ENCODE peak calls at places on chromosomes 1 and 21, in six cellular contexts. O is iPS DF 6.9, D is cardiac fibroblast, G is BE2C, V is aorta, W is choroid plexus epithelial cell. M is an unnamed sample.

GRCh38 chr1:228515200-228515834 is 28.1 kb downstream of the RNF187 start:
- DNase-seq in O (no peak), D (peak), G (no peak), V (no peak), W (peak), M (peak)

GRCh38 chr1:26526287-26526686 is 3.3 kb upstream of the RPS6KA1 start:
- DNase-seq in O (no peak), D (no peak), G (no peak), V (no peak), W (no peak), M (no peak)

GRCh38 chr1:112515311-112516009 is 6.7 kb downstream of the WNT2B start:
- DNase-seq in O (no peak), D (peak), G (no peak), V (no peak), W (peak), M (peak)

GRCh38 chr1:60171793-60172192 is 98.2 kb upstream of the C1orf87 start:
- DNase-seq in O (no peak), D (peak), G (no peak), V (no peak), W (peak), M (peak)

GRCh38 chr1:72282690-72283203 is 408 bp upstream of the NEGR1 start:
- DNase-seq in O (no peak), D (peak), G (peak), V (peak), W (peak), M (peak)

GRCh38 chr1:43232071-43232470 is 37.7 kb upstream of the TMEM125 start:
- DNase-seq in O (no peak), D (peak), G (no peak), V (no peak), W (peak), M (peak)

GRCh38 chr1:230797376-230798186 is 50.4 kb downstream of the CAPN9 start:
- DNase-seq in O (no peak), D (peak), G (peak), V (peak), W (peak), M (peak)

GRCh38 chr1:29636936-29637335 is 400.6 kb downstream of the PTPRU start:
- DNase-seq in O (no peak), D (no peak), G (no peak), V (no peak), W (no peak), M (no peak)

GRCh38 chr1:171179323-171180227 is 5.5 kb upstream of the FMO2 start:
- DNase-seq in O (no peak), D (peak), G (no peak), V (no peak), W (no peak), M (no peak)

GRCh38 chr1:44670751-44671640 is 3.3 kb downstream of the TMEM53 start:
- DNase-seq in O (no peak), D (no peak), G (no peak), V (no peak), W (no peak), M (no peak)

GRCh38 chr1:75079535-75080290 is 54.5 kb upstream of the LHX8 start:
- DNase-seq in O (no peak), D (no peak), G (peak), V (no peak), W (no peak), M (no peak)

GRCh38 chr1:220371324-220371723 is 99.1 kb upstream of the RAB3GAP2 start:
- DNase-seq in O (peak), D (no peak), G (no peak), V (no peak), W (no peak), M (no peak)

GRCh38 chr1:230581446-230582079 is 60.7 kb upstream of the COG2 start:
- DNase-seq in O (no peak), D (no peak), G (peak), V (no peak), W (peak), M (no peak)

GRCh38 chr1:3752400-3752945 is at the start of gene CCDC27:
- DNase-seq in O (no peak), D (no peak), G (no peak), V (no peak), W (no peak), M (no peak)

GRCh38 chr1:209613351-209614150 is 30.0 kb downstream of the CAMK1G start:
- DNase-seq in O (no peak), D (no peak), G (no peak), V (no peak), W (no peak), M (no peak)

GRCh38 chr1:212613440-212614335 is 5.1 kb downstream of the ATF3 start:
- DNase-seq in O (no peak), D (peak), G (no peak), V (no peak), W (no peak), M (no peak)

GRCh38 chr1:11478571-11479374 is at the start of gene DISP3:
- DNase-seq in O (no peak), D (peak), G (peak), V (peak), W (peak), M (peak)

GRCh38 chr1:159828916-159829634 is 2.4 kb downstream of the SLAMF8 start:
- DNase-seq in O (peak), D (peak), G (peak), V (peak), W (no peak), M (no peak)

GRCh38 chr1:151980287-151981177 is 13.1 kb downstream of the S100A10 start:
- DNase-seq in O (no peak), D (peak), G (no peak), V (peak), W (no peak), M (peak)

GRCh38 chr1:16124377-16125087 is 31.3 kb downstream of the EPHA2 start:
- DNase-seq in O (no peak), D (no peak), G (peak), V (peak), W (no peak), M (no peak)

GRCh38 chr1:17297991-17298390 is 10.0 kb upstream of the PADI4 start:
- DNase-seq in O (no peak), D (no peak), G (no peak), V (no peak), W (no peak), M (no peak)

GRCh38 chr1:37776946-37777516 is 12.1 kb upstream of the EPHA10 start:
- DNase-seq in O (no peak), D (no peak), G (no peak), V (no peak), W (no peak), M (no peak)

GRCh38 chr1:204573563-204573925 is 57.3 kb downstream of the MDM4 start:
- DNase-seq in O (no peak), D (peak), G (no peak), V (no peak), W (peak), M (no peak)

GRCh38 chr1:91098299-91098901 is 76.6 kb upstream of the ZNF644 start:
- DNase-seq in O (no peak), D (no peak), G (no peak), V (no peak), W (no peak), M (no peak)

GRCh38 chr21:31136891-31137290 is 98.6 kb upstream of the KRTAP19-8 start:
- DNase-seq in O (no peak), D (peak), G (peak), V (no peak), W (peak), M (no peak)

GRCh38 chr1:12035306-12035705 is 16.0 kb downstream of the MIIP start:
- DNase-seq in O (no peak), D (no peak), G (no peak), V (no peak), W (no peak), M (no peak)

GRCh38 chr1:3745071-3745470 is 7.2 kb upstream of the CCDC27 start:
- DNase-seq in O (no peak), D (no peak), G (no peak), V (no peak), W (no peak), M (no peak)

GRCh38 chr1:35505911-35506798 is 51.0 kb downstream of the KIAA0319L start:
- DNase-seq in O (no peak), D (peak), G (peak), V (no peak), W (peak), M (peak)

GRCh38 chr21:45477176-45478114 is 64.8 kb downstream of the SLC19A1 start:
- DNase-seq in O (no peak), D (no peak), G (no peak), V (no peak), W (no peak), M (no peak)

GRCh38 chr21:45478816-45479669 is 63.2 kb downstream of the SLC19A1 start:
- DNase-seq in O (no peak), D (no peak), G (no peak), V (no peak), W (no peak), M (no peak)

GRCh38 chr21:45476582-45476981 is 65.7 kb downstream of the SLC19A1 start:
- DNase-seq in O (no peak), D (no peak), G (no peak), V (no peak), W (no peak), M (no peak)

GRCh38 chr21:45479691-45480675 is 62.3 kb downstream of the SLC19A1 start:
- DNase-seq in O (no peak), D (no peak), G (no peak), V (no peak), W (no peak), M (no peak)

GRCh38 chr21:45478115-45478801 is 64.0 kb downstream of the SLC19A1 start:
- DNase-seq in O (peak), D (peak), G (peak), V (peak), W (peak), M (peak)
- H3K4me3 ChIP-seq in O (no peak), D (peak), G (peak), V (no peak), W (peak), M (no peak)

DNA sequence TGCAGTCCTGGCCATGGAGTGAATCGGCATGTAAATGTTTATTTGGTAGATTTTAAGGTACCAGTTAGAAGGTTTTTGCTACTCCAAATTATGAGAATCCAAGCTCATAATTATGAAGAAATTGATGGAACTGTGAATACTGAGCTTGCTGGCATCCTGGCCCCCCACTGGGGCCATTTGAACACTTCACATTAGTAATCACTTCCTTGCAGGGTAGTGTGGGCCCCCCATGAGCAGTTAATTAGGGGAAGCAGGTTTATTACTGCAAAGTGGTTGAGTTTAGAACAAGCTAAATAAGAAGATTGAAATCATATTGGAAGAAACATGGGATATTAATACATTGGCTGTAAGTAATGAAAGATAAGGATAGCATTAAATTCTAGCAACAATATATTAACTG is 86.7 kb downstream of the S1PR1 start:
- DNase-seq in O (no peak), D (no peak), G (no peak), V (no peak), W (no peak), M (no peak)
- H3K4me3 ChIP-seq in O (no peak), D (no peak), G (no peak), V (no peak), W (no peak), M (no peak)

GRCh38 chr1:27868932-27869718 is 3.2 kb upstream of the THEMIS2 start:
- DNase-seq in O (no peak), D (no peak), G (no peak), V (no peak), W (no peak), M (no peak)
- H3K4me3 ChIP-seq in O (no peak), D (no peak), G (no peak), V (no peak), W (no peak), M (no peak)

GRCh38 chr1:166159656-166160055 is 7.1 kb downstream of the FAM78B start:
- DNase-seq in O (no peak), D (no peak), G (no peak), V (no peak), W (no peak), M (no peak)

GRCh38 chr1:166152977-166153376 is 13.8 kb downstream of the FAM78B start:
- DNase-seq in O (no peak), D (no peak), G (no peak), V (no peak), W (no peak), M (no peak)

GRCh38 chr1:166153641-166154350 is 13.0 kb downstream of the FAM78B start:
- DNase-seq in O (no peak), D (no peak), G (no peak), V (no peak), W (no peak), M (no peak)

GRCh38 chr1:166155108-166155507 is 11.7 kb downstream of the FAM78B start:
- DNase-seq in O (no peak), D (no peak), G (no peak), V (no peak), W (no peak), M (no peak)

GRCh38 chr1:166156674-166157073 is 10.1 kb downstream of the FAM78B start:
- DNase-seq in O (no peak), D (no peak), G (no peak), V (no peak), W (no peak), M (no peak)
- H3K4me3 ChIP-seq in O (no peak), D (no peak), G (no peak), V (no peak), W (no peak), M (no peak)

GRCh38 chr1:167629681-167630567 is at the start of gene RCSD1:
- DNase-seq in O (no peak), D (no peak), G (no peak), V (peak), W (no peak), M (no peak)

GRCh38 chr1:167627615-167627864 is 2.5 kb upstream of the RCSD1 start:
- DNase-seq in O (no peak), D (no peak), G (no peak), V (no peak), W (no peak), M (no peak)

GRCh38 chr1:167627865-167628641 is 2.0 kb upstream of the RCSD1 start:
- DNase-seq in O (no peak), D (no peak), G (peak), V (no peak), W (no peak), M (no peak)

GRCh38 chr1:167630568-167631385 is 745 bp downstream of the RCSD1 start:
- DNase-seq in O (no peak), D (no peak), G (no peak), V (no peak), W (peak), M (no peak)

DNA sequence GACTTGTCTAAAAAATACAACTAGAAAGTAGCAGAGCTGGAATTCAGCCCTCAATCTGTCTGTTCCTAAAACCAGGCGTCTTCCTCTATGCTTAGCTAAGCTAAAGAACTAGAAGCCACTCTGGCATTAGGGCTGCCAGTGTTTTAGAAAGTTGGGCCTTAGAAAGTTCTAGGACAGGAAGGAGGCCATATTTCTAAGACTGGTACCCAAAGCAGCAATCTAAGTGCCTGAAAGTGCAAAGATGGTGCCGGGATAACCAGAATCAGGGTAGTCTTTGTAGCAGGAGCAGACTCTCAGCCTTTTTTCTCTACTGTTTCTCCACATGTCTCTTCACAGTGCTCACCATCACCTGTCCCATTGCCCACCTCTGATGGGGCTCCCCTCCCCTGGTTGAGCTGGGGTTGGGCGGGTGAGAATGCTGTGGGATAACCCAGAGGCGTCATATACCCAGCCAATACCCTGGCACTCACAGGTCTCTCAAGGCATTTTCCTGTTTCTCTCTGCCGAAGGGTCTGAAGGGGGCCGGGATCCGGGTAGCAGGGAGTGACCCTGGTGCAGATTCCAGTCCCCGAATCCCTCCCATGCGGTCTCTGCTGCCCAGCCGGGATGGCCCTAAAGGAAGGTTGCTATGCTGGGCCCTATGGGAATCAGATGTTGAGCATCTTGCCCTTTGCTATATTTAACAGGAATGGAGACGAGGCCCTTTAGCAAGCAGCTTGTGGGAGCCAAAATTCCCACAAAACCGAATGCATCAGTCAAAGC is 1.1 kb upstream of the RCSD1 start:
- DNase-seq in O (no peak), D (no peak), G (no peak), V (no peak), W (no peak), M (no peak)
- H3K4me3 ChIP-seq in O (no peak), D (no peak), G (no peak), V (no peak), W (no peak), M (no peak)

M was measured in fibroblast of villous mesenchyme.